ENCODE peak calls at places on chromosomes 7 and 10, in five cellular contexts. O is cardiac muscle cell, Q is tibial nerve, V is K562, W is OCI-LY7. X is an unnamed sample. For H3K9me3, the result is how much of the 10 kb centered on the place peaks cover.

GRCh38 chr7:151060416-151061234 is 1.2 kb downstream of the SLC4A2 start:
- DNase-seq in V (peak), W (peak), Q (no peak), O (no peak), X (no peak)

GRCh38 chr7:18361756-18362155 is 133.8 kb upstream of the HDAC9 start:
- DNase-seq in W (no peak), O (peak), Q (peak), V (no peak), X (no peak)

GRCh38 chr7:68846926-68847325 is 751.3 kb upstream of the AUTS2 start:
- DNase-seq in O (no peak), W (no peak), Q (no peak), V (no peak), X (no peak)

GRCh38 chr7:23544913-23545354 is 13.2 kb upstream of the TRA2A start:
- DNase-seq in W (peak), O (peak), V (peak), Q (no peak), X (no peak)

GRCh38 chr10:14671383-14671782 is 103.3 kb downstream of the FAM107B start:
- DNase-seq in W (no peak), V (peak), O (no peak), Q (no peak), X (no peak)

GRCh38 chr10:120420421-120420820 is 36.6 kb upstream of the PLPP4 start:
- DNase-seq in O (no peak), W (no peak), V (no peak), Q (no peak), X (no peak)

GRCh38 chr10:1247598-1248261 is 191.5 kb downstream of the WDR37 start:
- DNase-seq in W (no peak), O (no peak), V (no peak), Q (no peak), X (no peak)

GRCh38 chr10:70617798-70618568 is 15.4 kb upstream of the PRF1 start:
- DNase-seq in W (no peak), V (peak), O (no peak), Q (no peak), X (no peak)

GRCh38 chr7:68256295-68256694 is 1259.7 kb downstream of the TYW1 start:
- DNase-seq in V (no peak), O (no peak), W (no peak), Q (no peak), X (no peak)

GRCh38 chr7:15049157-15049556 is 146.6 kb upstream of the DGKB start:
- DNase-seq in Q (no peak), W (no peak), V (no peak), O (no peak), X (no peak)

GRCh38 chr10:44260286-44260928 is 124.5 kb downstream of the CXCL12 start:
- DNase-seq in W (no peak), Q (no peak), V (no peak), O (no peak), X (no peak)

GRCh38 chr7:544528-545221 is 25.0 kb upstream of the PDGFA start:
- DNase-seq in O (no peak), Q (no peak), V (no peak), W (no peak), X (no peak)

GRCh38 chr7:90250601-90251303 is 5.8 kb downstream of the CFAP69 start:
- DNase-seq in Q (no peak), V (no peak), W (no peak), O (no peak), X (no peak)

GRCh38 chr10:95573497-95573896 is 12.3 kb upstream of the SORBS1 start:
- DNase-seq in O (no peak), Q (no peak), W (no peak), V (no peak), X (no peak)

GRCh38 chr10:114103286-114103685 is 59.6 kb downstream of the ADRB1 start:
- DNase-seq in Q (no peak), O (peak), V (peak), W (peak), X (no peak)

GRCh38 chr10:3398825-3399646 is 226.5 kb upstream of the PITRM1 start:
- DNase-seq in W (no peak), O (no peak), V (no peak), Q (peak), X (no peak)

GRCh38 chr10:11756766-11757315 is 14.7 kb downstream of the ECHDC3 start:
- DNase-seq in V (no peak), O (no peak), W (no peak), Q (no peak), X (peak)
- H3K9me3 ChIP-seq in V (under half), O (under half), W (under half), Q (under half), X (under half)

GRCh38 chr10:43043342-43043772 is 33.5 kb upstream of the RET start:
- DNase-seq in V (no peak), O (no peak), W (no peak), Q (no peak), X (no peak)

GRCh38 chr10:43041422-43042342 is 35.2 kb upstream of the RET start:
- DNase-seq in Q (no peak), W (no peak), V (no peak), O (no peak), X (no peak)

GRCh38 chr10:43044444-43045245 is 32.2 kb upstream of the RET start:
- DNase-seq in V (no peak), O (no peak), Q (no peak), W (no peak), X (no peak)

GRCh38 chr10:43043773-43044394 is 33.0 kb upstream of the RET start:
- DNase-seq in O (no peak), V (no peak), Q (no peak), W (no peak), X (no peak)

DNA sequence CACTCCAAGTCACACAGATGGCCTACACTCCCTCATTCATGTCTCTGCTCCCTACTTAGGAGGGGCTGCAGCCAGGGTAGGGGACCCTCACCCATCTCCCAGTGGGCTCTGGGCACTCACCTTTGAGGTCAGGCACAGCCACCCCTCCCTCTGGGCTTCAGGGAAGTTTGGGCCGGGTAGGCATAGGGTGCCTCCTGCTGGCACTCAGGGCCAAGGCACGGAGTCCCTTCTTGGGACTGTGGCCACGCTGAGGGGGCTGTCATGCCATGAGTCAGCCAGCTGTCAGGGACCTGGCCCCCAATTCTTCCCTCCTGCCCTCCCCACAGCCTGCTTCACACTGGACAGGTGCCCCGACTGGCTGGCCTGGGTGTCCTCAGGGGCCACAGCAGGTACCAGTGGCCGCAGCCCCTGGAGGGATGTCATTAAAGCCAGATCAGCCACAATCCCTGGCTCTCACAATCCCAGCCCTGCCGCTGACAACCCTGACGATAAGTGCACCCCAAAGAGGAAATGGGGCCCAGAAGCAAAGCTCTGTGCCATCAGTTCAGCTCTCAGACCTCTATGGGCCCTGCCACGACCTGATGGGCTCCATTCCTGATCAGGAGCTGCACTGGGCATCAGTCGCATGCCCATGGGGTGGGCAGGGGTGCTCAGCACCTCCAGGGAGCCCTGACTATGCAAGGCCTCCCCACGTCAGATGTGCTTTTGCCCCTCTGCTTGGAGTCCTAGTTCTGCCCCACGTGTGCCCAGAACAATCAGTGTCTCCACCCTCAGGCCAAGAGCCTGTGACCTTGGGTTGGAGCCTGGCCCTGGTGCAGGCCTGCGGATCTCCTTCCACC is 34.1 kb upstream of the RET start:
- DNase-seq in W (no peak), O (no peak), V (no peak), Q (no peak), X (peak)
- TF ChIP-seq CTCF in W (peak), O (no peak), V (peak), Q (no peak), X (no peak)

GRCh38 chr10:21496285-21497176 is 29.0 kb downstream of the SKIDA1 start:
- DNase-seq in O (peak), W (peak), Q (peak), V (peak), X (peak)
- H3K9me3 ChIP-seq in O (under half), W (under half), Q (under half), V (under half), X (under half)

DNA sequence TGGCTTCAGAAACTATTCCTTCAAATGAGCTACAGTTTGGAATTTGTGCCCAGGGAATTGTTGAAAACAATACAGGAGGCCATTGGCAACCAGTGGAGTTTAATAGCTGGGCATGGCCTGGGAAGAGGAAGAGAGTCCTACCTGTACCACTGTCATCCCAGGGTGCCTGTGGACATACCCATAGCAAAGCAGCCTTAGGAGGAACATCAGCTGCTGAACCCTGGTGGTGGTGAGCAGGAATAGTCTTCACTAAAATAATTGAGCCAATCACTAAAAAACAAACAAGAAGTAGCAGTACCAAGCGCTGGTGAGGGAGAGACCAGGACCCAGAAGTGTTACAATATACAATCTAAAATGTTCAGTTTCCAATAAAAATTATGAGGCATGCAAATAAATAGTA is 14.5 kb downstream of the IGFBP1 start:
- DNase-seq in W (no peak), Q (no peak), V (no peak), O (no peak), X (no peak)
- TF ChIP-seq CTCF in W (no peak), Q (no peak), V (no peak), O (peak), X (no peak)